ENCODE peak calls at places on chromosome X, in six cellular contexts. D is heart right ventricle; S is heart left ventricle; V is psoas muscle; N is WTC11; I is CD4-positive, alpha-beta T cell. B is an unnamed sample.

GRCh38 chrX:132226169-132226568 is 6.9 kb upstream of the RAP2C start:
- DNase-seq in D (no peak), I (no peak), V (no peak), S (no peak), N (no peak), B (no peak)

GRCh38 chrX:109716431-109717028 is 16.5 kb downstream of the ACSL4 start:
- DNase-seq in I (no peak), V (no peak), S (no peak), D (peak), N (no peak), B (no peak)

GRCh38 chrX:154121961-154122360 is 22.1 kb upstream of the OPN1LW start:
- DNase-seq in D (no peak), I (no peak), S (no peak), N (no peak), V (no peak), B (no peak)

GRCh38 chrX:100695302-100695701 is 36.6 kb downstream of the SYTL4 start:
- DNase-seq in V (no peak), N (no peak), S (no peak), D (no peak), I (no peak), B (no peak)

GRCh38 chrX:105821471-105822081 is 763 bp upstream of the NRK start:
- DNase-seq in D (no peak), S (no peak), N (peak), V (no peak), I (no peak), B (no peak)

GRCh38 chrX:147602297-147602696 is 309.4 kb upstream of the FMR1 start:
- DNase-seq in S (no peak), D (no peak), I (no peak), V (no peak), N (no peak), B (no peak)

GRCh38 chrX:101595739-101596419 is 21.9 kb downstream of the ARMCX6 start:
- DNase-seq in V (no peak), N (peak), S (no peak), I (no peak), D (peak), B (no peak)

GRCh38 chrX:148854351-148854750 is 353.9 kb downstream of the AFF2 start:
- DNase-seq in I (no peak), V (no peak), S (no peak), N (no peak), D (no peak), B (no peak)

GRCh38 chrX:15808254-15808653 is 18.0 kb downstream of the ZRSR2 start:
- DNase-seq in D (no peak), S (no peak), I (no peak), N (no peak), V (no peak), B (no peak)

GRCh38 chrX:57680160-57680559 is at the start of gene NLRP2B:
- DNase-seq in I (no peak), D (no peak), S (no peak), V (no peak), N (no peak), B (no peak)

GRCh38 chrX:136850441-136851175 is 29.9 kb downstream of the RBMX start:
- DNase-seq in D (no peak), I (no peak), S (no peak), N (no peak), V (no peak), B (no peak)

GRCh38 chrX:103730746-103731508 is 20.2 kb downstream of the TMEM31 start:
- DNase-seq in I (no peak), V (no peak), S (peak), N (no peak), D (peak), B (no peak)

GRCh38 chrX:40068048-40068447 is 29.7 kb downstream of the BCOR start:
- DNase-seq in N (no peak), S (no peak), D (no peak), I (no peak), V (no peak), B (no peak)

GRCh38 chrX:126557151-126557550 is 4.5 kb upstream of the DCAF12L1 start:
- DNase-seq in V (no peak), N (no peak), I (no peak), D (no peak), S (no peak), B (no peak)

GRCh38 chrX:24113161-24113560 is 36.4 kb upstream of the ZFX start:
- DNase-seq in N (no peak), V (no peak), I (no peak), D (no peak), S (no peak), B (no peak)

GRCh38 chrX:78024349-78025108 is 55.1 kb upstream of the PGAM4 start:
- DNase-seq in I (no peak), V (no peak), S (no peak), D (no peak), N (peak), B (peak)

GRCh38 chrX:116417214-116417613 is 19.2 kb upstream of the SLC6A14 start:
- DNase-seq in S (no peak), N (no peak), D (no peak), V (no peak), I (no peak), B (no peak)

GRCh38 chrX:35098419-35098818 is 155.8 kb downstream of the FAM47B start:
- DNase-seq in D (no peak), S (no peak), V (no peak), N (no peak), I (no peak), B (no peak)

GRCh38 chrX:154382483-154383069 is 3.5 kb downstream of the EMD start:
- DNase-seq in V (no peak), D (no peak), S (no peak), I (no peak), N (no peak), B (peak)

GRCh38 chrX:118594697-118595420 is 99.2 kb downstream of the DOCK11 start:
- DNase-seq in S (no peak), V (no peak), D (no peak), N (no peak), I (no peak), B (no peak)

GRCh38 chrX:45632506-45632905 is 431.8 kb upstream of the DIPK2B start:
- DNase-seq in N (peak), I (no peak), V (no peak), D (no peak), S (no peak), B (no peak)
- TF ChIP-seq CTCF in N (no peak), I (no peak), V (no peak), D (no peak), S (no peak), B (no peak)

GRCh38 chrX:134020910-134021309 is 35.5 kb upstream of the GPC3 start:
- DNase-seq in N (no peak), I (no peak), D (no peak), V (no peak), S (no peak), B (no peak)
- TF ChIP-seq CTCF in N (no peak), I (no peak), D (no peak), V (no peak), S (no peak), B (no peak)

GRCh38 chrX:69627744-69628143 is 11.8 kb downstream of the EDA start:
- DNase-seq in S (no peak), D (no peak), I (no peak), N (no peak), V (no peak), B (no peak)

GRCh38 chrX:69626129-69626528 is 10.2 kb downstream of the EDA start:
- DNase-seq in V (no peak), S (no peak), I (no peak), D (no peak), N (no peak), B (no peak)

GRCh38 chrX:69630147-69630546 is 14.2 kb downstream of the EDA start:
- DNase-seq in N (no peak), V (no peak), D (no peak), S (no peak), I (no peak), B (no peak)
- TF ChIP-seq CTCF in N (no peak), V (no peak), D (no peak), S (no peak), I (no peak), B (no peak)

DNA sequence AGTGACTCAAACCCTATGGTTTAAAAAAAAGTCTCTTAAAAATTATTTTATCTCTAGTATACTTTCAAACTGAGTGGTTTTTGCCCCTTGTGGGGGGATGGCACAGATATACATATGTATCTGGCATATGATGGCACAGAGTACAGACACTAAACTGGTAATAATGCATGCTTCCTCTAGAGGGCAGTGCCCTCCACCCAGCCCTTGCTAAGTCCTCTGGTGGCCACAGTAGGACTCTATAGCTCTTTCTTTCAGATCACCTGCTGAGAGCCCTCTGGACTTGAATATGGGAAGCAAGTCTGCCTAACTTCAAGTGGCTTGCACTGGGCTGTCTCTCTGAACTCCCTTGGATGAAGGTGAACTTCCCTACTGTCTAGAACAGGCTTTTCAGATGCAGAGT is 66.3 kb downstream of the TSPAN7 start:
- DNase-seq in D (no peak), S (no peak), I (no peak), V (no peak), N (peak), B (no peak)
- TF ChIP-seq CTCF in D (peak), S (peak), I (no peak), V (peak), N (peak), B (peak)

GRCh38 chrX:43564953-43565352 is 91.1 kb upstream of the MAOA start:
- DNase-seq in I (no peak), D (no peak), N (no peak), V (no peak), S (no peak), B (no peak)
- TF ChIP-seq CTCF in I (no peak), D (no peak), N (no peak), V (no peak), S (no peak), B (no peak)

DNA sequence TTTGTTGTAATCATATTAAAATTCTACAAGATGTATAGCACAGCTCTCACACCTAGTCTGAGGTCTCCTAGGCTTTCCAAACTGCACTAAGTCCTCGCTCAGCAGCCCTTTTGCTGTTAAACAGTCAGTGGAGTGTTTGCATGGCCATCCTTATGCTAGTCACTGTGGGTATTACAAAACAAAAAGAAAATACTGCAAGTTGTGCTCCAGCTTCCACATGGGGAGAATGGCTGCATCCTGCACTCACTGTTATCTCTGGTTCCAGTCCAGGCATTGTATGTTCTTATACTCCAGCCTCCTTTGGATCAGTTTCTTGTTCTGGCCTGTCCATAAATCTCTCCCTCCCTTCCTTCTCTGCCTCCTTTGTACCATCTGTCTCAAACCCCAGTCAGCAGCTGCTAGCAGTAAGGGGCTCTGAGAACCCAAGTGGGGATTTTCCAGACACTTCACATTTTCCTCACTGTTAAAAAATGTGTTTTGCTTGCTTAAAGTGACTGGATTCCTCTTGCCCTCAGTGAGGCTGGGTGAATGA is 38.5 kb upstream of the BMP15 start:
- DNase-seq in S (no peak), D (no peak), N (no peak), V (no peak), I (no peak), B (no peak)
- TF ChIP-seq CTCF in S (no peak), D (no peak), N (no peak), V (no peak), I (no peak), B (no peak)

DNA sequence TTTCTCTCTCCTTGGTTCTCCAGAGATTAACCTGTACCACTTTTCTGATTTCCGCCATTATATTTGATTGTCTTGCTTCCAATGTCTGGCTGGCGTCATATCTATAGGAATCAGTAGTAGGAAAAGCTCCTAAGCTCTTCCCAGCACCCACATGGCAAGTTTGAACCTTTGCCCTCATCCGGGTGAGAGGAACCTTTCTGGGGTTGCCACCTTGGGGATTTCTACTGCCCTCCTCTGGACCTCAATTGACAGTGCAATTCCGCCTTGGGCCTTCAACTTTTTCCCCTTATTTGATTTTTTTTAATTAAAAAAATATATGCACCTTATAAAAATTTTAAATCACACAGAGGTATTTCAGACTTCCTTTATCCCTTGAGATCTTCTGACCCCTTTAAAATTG is 2.0 kb upstream of the CXorf66 start:
- DNase-seq in D (no peak), I (no peak), V (no peak), N (peak), S (no peak), B (no peak)
- TF ChIP-seq CTCF in D (no peak), I (no peak), V (no peak), N (no peak), S (no peak), B (peak)

DNA sequence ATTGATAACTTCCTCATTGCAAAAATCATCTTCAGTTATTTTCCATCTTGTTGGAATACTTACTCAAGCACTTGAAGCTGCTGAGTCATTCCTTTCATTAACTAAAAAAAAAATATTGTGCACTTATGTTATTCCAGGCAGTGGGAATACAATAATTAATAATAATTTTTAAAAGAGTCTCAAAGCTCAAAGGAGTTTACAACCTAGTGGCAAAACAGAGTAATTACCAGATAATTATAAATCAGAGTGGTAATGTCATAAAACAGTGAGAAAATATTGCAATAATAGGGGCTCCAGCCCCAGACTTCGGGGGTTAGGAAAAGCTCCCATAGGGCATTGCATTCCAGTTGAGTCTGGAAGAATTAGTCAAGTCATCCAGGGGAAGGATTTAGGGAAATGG is 79.6 kb downstream of the DDX53 start:
- DNase-seq in N (no peak), S (no peak), D (no peak), I (no peak), V (no peak), B (no peak)
- TF ChIP-seq CTCF in N (no peak), S (peak), D (no peak), I (no peak), V (no peak), B (no peak)

DNA sequence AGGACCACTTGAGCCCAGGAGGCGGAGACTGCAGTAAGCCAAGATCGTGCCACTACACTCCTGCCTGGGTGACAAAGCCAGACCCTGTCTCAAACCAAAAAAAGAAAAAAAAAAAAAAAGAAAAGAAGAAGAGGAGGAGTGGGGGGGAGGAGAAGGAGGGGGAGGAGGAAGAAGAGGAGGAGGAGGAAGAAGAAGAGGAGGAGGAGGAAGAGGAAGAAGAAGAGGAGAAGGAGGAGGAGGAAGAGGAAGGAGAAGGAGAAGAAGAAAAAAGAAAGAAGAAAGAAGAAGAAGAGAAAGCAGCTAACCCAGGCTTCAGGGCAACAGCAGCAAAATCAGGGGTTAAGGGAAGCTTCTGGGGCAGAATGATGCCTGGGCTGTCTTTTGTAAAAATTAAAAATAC is 27.5 kb downstream of the VMA21 start:
- DNase-seq in V (no peak), I (no peak), N (no peak), S (no peak), D (no peak), B (no peak)
- TF ChIP-seq CTCF in V (no peak), I (no peak), N (no peak), S (no peak), D (no peak), B (no peak)

B was measured in CD14-positive monocyte.